ENCODE peak calls at places on chromosomes 4 and X, in nine cellular contexts. Q is spleen, J is IMR-90, P is Peyer's patch, O is A549, Z is ovary, E is K562, K is body of pancreas, G is uterus. B is an unnamed sample.

GRCh38 chr4:89356086-89356485 is 48.5 kb upstream of the GPRIN3 start:
- DNase-seq in P (no peak), G (no peak), E (no peak), J (no peak), Q (no peak), K (no peak), O (no peak), Z (no peak), B (no peak)

GRCh38 chrX:2516612-2517011 is 15.8 kb upstream of the DHRSX start:
- DNase-seq in E (no peak), J (no peak), K (no peak), O (no peak), Q (peak; percentile 70), G (no peak), Z (no peak), P (peak; percentile 64), B (no peak)

GRCh38 chr4:132180020-132180427 is 969.1 kb upstream of the PCDH10 start:
- DNase-seq in P (no peak), G (no peak), Q (no peak), K (no peak), O (no peak), E (no peak), Z (no peak), J (peak; percentile 80), B (peak; percentile 5)

GRCh38 chr4:55547461-55547770 is 707 bp upstream of the CLOCK start:
- DNase-seq in Z (no peak), K (no peak), Q (peak; percentile 80), G (no peak), O (no peak), E (no peak), P (no peak), J (no peak), B (no peak)

GRCh38 chr4:122827899-122828601 is 1.4 kb downstream of the FGF2 start:
- DNase-seq in E (peak; percentile 67), K (no peak), Q (no peak), G (peak; percentile 50), Z (peak; percentile 38), O (peak; percentile 55), J (peak; percentile 77), P (peak; percentile 61), B (no peak)

GRCh38 chr4:48944659-48945290 is 38.2 kb upstream of the OCIAD2 start:
- DNase-seq in O (no peak), P (no peak), J (no peak), Q (no peak), E (peak; percentile 69), Z (no peak), G (no peak), K (peak; percentile 15), B (no peak)

GRCh38 chr4:25065901-25066610 is 35.3 kb upstream of the LGI2 start:
- DNase-seq in J (no peak), G (peak; percentile 37), Q (no peak), Z (no peak), K (no peak), P (no peak), O (no peak), E (no peak), B (no peak)

GRCh38 chrX:78710146-78710545 is 37.4 kb upstream of the LPAR4 start:
- DNase-seq in G (no peak), Z (no peak), J (peak; percentile 16), O (no peak), Q (no peak), K (no peak), P (no peak), E (no peak), B (no peak)

GRCh38 chr4:88569944-88570455 is 22.3 kb upstream of the HERC3 start:
- DNase-seq in O (no peak), E (no peak), G (no peak), J (no peak), P (no peak), Z (no peak), Q (no peak), K (no peak), B (no peak)

GRCh38 chr4:78343682-78344081 is 207.9 kb upstream of the ANXA3 start:
- DNase-seq in E (no peak), P (no peak), Z (no peak), G (no peak), J (no peak), K (no peak), O (no peak), Q (no peak), B (no peak)

GRCh38 chrX:39599339-39599738 is 498.4 kb downstream of the BCOR start:
- DNase-seq in J (no peak), O (no peak), E (no peak), P (no peak), G (no peak), K (no peak), Q (no peak), Z (no peak), B (no peak)

GRCh38 chr4:15003891-15004700 is 1.8 kb downstream of the CPEB2 start:
- DNase-seq in E (peak; percentile 46), P (peak; percentile 75), G (peak; percentile 37), Z (peak; percentile 65), J (no peak), O (no peak), Q (peak; percentile 95), K (peak; percentile 55), B (no peak)

GRCh38 chr4:101292214-101292613 is 55.1 kb downstream of the PPP3CA start:
- DNase-seq in Z (no peak), O (no peak), K (no peak), G (no peak), J (no peak), Q (no peak), E (no peak), P (no peak), B (no peak)

GRCh38 chr4:1540601-1541375 is 134.5 kb upstream of the NKX1-1 start:
- DNase-seq in E (peak; percentile 23), Z (no peak), O (no peak), Q (no peak), K (no peak), G (no peak), P (no peak), J (no peak), B (no peak)

GRCh38 chr4:965048-965765 is 8.2 kb downstream of the DGKQ start:
- DNase-seq in Z (no peak), J (no peak), O (no peak), G (no peak), Q (peak; percentile 72), P (no peak), E (no peak), K (no peak), B (no peak)

GRCh38 chrX:68867458-68868166 is 38.8 kb downstream of the EFNB1 start:
- DNase-seq in E (peak; percentile 2), J (no peak), P (peak; percentile 61), O (no peak), Q (no peak), K (no peak), Z (peak; percentile 47), G (no peak), B (no peak)

GRCh38 chrX:115233497-115234219 is at the start of gene LRCH2:
- DNase-seq in K (peak; percentile 6), P (no peak), Q (peak; percentile 72), G (peak; percentile 47), J (peak; percentile 41), E (no peak), Z (peak; percentile 61), O (no peak), B (no peak)

GRCh38 chrX:2677764-2678163 is 13.3 kb upstream of the CD99 start:
- DNase-seq in Q (no peak), G (peak; percentile 84), E (peak; percentile 71), J (peak; percentile 99), P (peak; percentile 74), O (peak; percentile 94), K (peak; percentile 87), Z (peak; percentile 85), B (peak; percentile 80)

DNA sequence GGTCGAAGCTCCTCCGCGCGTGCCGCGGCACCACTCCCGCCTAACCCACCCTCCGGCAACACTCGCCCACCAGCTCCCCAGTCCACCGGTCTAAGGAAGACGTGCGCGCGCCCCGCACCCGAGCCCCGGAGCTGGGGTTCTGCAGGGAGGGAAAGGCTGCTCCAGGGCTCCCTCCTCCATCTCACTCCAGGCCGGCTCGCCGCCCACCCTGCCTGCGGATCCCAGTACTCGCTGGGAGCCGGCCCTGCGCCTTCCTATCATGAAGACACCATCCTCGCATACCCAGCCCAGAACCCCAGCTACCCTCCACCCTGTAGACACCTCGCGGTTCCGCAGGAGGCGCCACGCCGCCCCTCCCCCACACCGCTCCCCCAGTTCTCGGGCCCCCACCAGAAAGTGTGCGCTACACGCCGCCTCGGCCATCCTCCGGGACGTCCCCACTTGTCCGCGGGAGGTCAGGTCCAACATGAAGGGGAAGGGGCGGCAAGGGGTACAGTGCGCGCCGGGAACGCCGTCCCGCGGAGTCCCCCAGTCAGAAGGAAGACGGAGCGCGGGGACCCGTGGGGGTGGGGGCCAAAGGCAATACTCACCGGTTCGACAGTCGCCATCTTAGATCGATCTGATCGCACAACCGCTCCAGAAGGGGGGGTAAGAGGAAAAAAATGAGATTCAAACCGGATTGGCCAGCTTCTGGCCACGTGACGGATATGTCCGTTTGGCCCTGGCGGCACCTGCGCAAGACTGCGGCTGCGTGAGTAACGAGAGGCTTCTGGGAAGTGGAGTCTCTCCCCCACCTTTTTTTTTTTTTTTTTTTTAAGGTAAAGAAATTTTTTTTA is at the start of gene EIF4E:
- DNase-seq in K (peak; percentile 98), J (peak; percentile 99), E (peak; percentile 99), P (peak; percentile 99), Z (peak; percentile 94), G (peak; percentile 95), Q (peak; percentile 98), O (peak; percentile 83), B (peak; percentile 56)
- TF ChIP-seq POLR2A in K (no peak), J (peak; percentile 60), E (peak; percentile 92), P (no peak), Z (peak; percentile 65), G (peak; percentile 32), Q (no peak), O (no peak), B (peak; percentile 45)

GRCh38 chr4:87073570-87074470 is 139.0 kb downstream of the AFF1 start:
- DNase-seq in Z (no peak), J (peak; percentile 62), G (no peak), O (no peak), Q (peak; percentile 89), P (peak; percentile 83), E (no peak), K (no peak), B (no peak)
- TF ChIP-seq POLR2A in Z (no peak), J (no peak), G (no peak), O (no peak), Q (no peak), P (no peak), E (no peak), K (no peak), B (no peak)

GRCh38 chrX:72666451-72666850 is 47.7 kb downstream of the PHKA1 start:
- DNase-seq in K (no peak), Q (no peak), G (no peak), E (no peak), O (no peak), P (no peak), J (peak; percentile 40), Z (no peak), B (no peak)
- TF ChIP-seq POLR2A in K (no peak), Q (no peak), G (no peak), E (no peak), O (no peak), P (no peak), J (no peak), Z (no peak), B (no peak)

GRCh38 chr4:62057060-62057459 is 856.9 kb downstream of the ADGRL3 start:
- DNase-seq in P (no peak), K (no peak), Q (no peak), J (no peak), Z (no peak), G (no peak), E (no peak), O (no peak), B (no peak)

GRCh38 chr4:62053974-62054373 is 853.8 kb downstream of the ADGRL3 start:
- DNase-seq in G (no peak), P (no peak), J (no peak), O (no peak), Z (no peak), E (no peak), Q (no peak), K (no peak), B (no peak)

GRCh38 chr4:62051332-62051731 is 851.2 kb downstream of the ADGRL3 start:
- DNase-seq in E (no peak), P (no peak), Z (no peak), K (no peak), O (no peak), G (no peak), Q (no peak), J (no peak), B (no peak)
- TF ChIP-seq POLR2A in E (no peak), P (no peak), Z (no peak), K (no peak), O (no peak), G (no peak), Q (no peak), J (no peak), B (no peak)

B was measured in H54.